ENCODE peak calls at places on chromosomes 1 and 21, in four cellular contexts. N is mucosa of descending colon, O is upper lobe of right lung, W is HepG2. Q is an unnamed sample.

GRCh38 chr1:193629875-193630274 is 443.5 kb upstream of the B3GALT2 start:
- DNase-seq in O (no peak), N (no peak), W (no peak), Q (no peak)

GRCh38 chr1:27471476-27471875 is 18.5 kb downstream of the WASF2 start:
- DNase-seq in W (no peak), N (no peak), O (no peak), Q (no peak)

GRCh38 chr1:203274603-203275381 is 30.5 kb upstream of the BTG2 start:
- DNase-seq in W (no peak), N (no peak), O (peak; percentile 43), Q (no peak)

GRCh38 chr1:217554849-217555248 is 76.0 kb downstream of the GPATCH2 start:
- DNase-seq in W (no peak), N (no peak), O (no peak), Q (no peak)

GRCh38 chr1:165595561-165595960 is 35.5 kb upstream of the MGST3 start:
- DNase-seq in W (no peak), N (no peak), O (no peak), Q (no peak)

GRCh38 chr1:109787211-109787844 is 23.6 kb upstream of the EPS8L3 start:
- DNase-seq in N (peak; percentile 40), W (no peak), O (peak; percentile 40), Q (peak; percentile 47)

GRCh38 chr1:84298336-84298687 is 3.2 kb upstream of the SAMD13 start:
- DNase-seq in W (no peak), N (peak; percentile 85), O (peak; percentile 80), Q (peak; percentile 79)

GRCh38 chr1:165688046-165688445 is 10.3 kb downstream of the ALDH9A1 start:
- DNase-seq in N (no peak), O (no peak), W (peak; percentile 60), Q (no peak)

GRCh38 chr1:35885961-35886558 is 3.1 kb downstream of the AGO1 start:
- DNase-seq in O (no peak), N (no peak), W (no peak), Q (no peak)

GRCh38 chr1:29567257-29567656 is 330.9 kb downstream of the PTPRU start:
- DNase-seq in O (no peak), N (no peak), W (no peak), Q (no peak)

GRCh38 chr1:156646738-156647211 is 4.9 kb downstream of the BCAN start:
- DNase-seq in W (no peak), N (no peak), O (no peak), Q (no peak)

GRCh38 chr1:196361112-196361714 is 247.0 kb downstream of the KCNT2 start:
- DNase-seq in W (peak; percentile 2), O (no peak), N (no peak), Q (no peak)

GRCh38 chr1:248918126-248918525 is 12.1 kb downstream of the PGBD2 start:
- DNase-seq in O (no peak), N (no peak), W (no peak), Q (no peak)

GRCh38 chr1:114342376-114342775 is 168.6 kb downstream of the TRIM33 start:
- DNase-seq in W (no peak), N (peak; percentile 63), O (no peak), Q (no peak)

GRCh38 chr1:147890177-147890790 is 12.3 kb upstream of the GJA8 start:
- DNase-seq in W (peak; percentile 30), N (peak; percentile 57), O (peak; percentile 89), Q (no peak)

GRCh38 chr1:30731109-30731805 is 7.9 kb upstream of the MATN1 start:
- DNase-seq in W (no peak), O (no peak), N (no peak), Q (no peak)

GRCh38 chr1:203174324-203174985 is 1.2 kb downstream of the MYBPH start:
- DNase-seq in O (no peak), N (no peak), W (no peak), Q (no peak)

GRCh38 chr1:201769072-201769471 is 59.9 kb upstream of the IPO9 start:
- DNase-seq in W (no peak), N (no peak), O (no peak), Q (no peak)

GRCh38 chr1:20729155-20729931 is 3.2 kb downstream of the SH2D5 start:
- DNase-seq in O (peak; percentile 49), N (no peak), W (no peak), Q (peak; percentile 79)

GRCh38 chr1:215749423-215749822 is 182.3 kb downstream of the KCTD3 start:
- DNase-seq in N (no peak), W (no peak), O (no peak), Q (no peak)

GRCh38 chr1:45400049-45400448 is 59.8 kb upstream of the MUTYH start:
- DNase-seq in W (no peak), N (no peak), O (no peak), Q (no peak)

GRCh38 chr1:186680031-186681012 is at the start of gene PTGS2:
- DNase-seq in N (peak; percentile 83), O (peak; percentile 93), W (no peak), Q (peak; percentile 91)

GRCh38 chr21:37642493-37642892 is 273.8 kb downstream of the KCNJ6 start:
- DNase-seq in O (no peak), W (peak; percentile 32), N (no peak), Q (no peak)

GRCh38 chr1:59100975-59101374 is 195.9 kb upstream of the FGGY start:
- DNase-seq in W (peak; percentile 22), O (no peak), N (no peak), Q (no peak)

GRCh38 chr1:186308264-186309060 is 66.6 kb downstream of the TPR start:
- DNase-seq in N (no peak), W (no peak), O (no peak), Q (no peak)

GRCh38 chr1:67135354-67135753 is 584 bp upstream of the C1orf141 start:
- DNase-seq in N (no peak), W (no peak), O (no peak), Q (no peak)
- TF ChIP-seq CTCF in N (no peak), W (no peak), O (no peak), Q (no peak)

GRCh38 chr1:2642560-2643413 is 10.0 kb upstream of the MMEL1 start:
- DNase-seq in O (peak; percentile 95), W (peak; percentile 86), N (peak; percentile 93), Q (no peak)
- TF ChIP-seq CTCF in O (peak; percentile 25), W (peak; percentile 50), N (no peak), Q (peak; percentile 23)

DNA sequence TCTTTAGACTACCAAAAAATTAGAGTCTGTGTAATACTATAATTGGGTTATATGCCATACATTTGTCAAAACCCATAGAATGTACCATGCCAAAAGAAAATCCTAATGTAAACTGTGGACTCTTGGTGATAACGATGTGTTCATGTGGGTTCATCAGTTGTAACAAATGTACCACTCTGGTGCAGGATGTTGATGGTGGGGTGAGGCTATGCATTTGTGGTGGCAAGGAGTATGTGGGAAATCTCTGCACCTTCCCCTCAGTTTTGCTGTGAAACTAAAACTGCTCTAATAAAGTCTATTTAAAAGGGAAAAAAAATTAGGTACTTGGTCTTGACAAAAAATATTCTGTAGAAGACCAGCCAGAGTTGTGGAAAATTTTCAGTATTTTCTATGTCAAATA is 43.4 kb downstream of the INKA2 start:
- DNase-seq in W (no peak), O (no peak), N (no peak), Q (no peak)
- TF ChIP-seq CTCF in W (no peak), O (no peak), N (no peak), Q (no peak)

DNA sequence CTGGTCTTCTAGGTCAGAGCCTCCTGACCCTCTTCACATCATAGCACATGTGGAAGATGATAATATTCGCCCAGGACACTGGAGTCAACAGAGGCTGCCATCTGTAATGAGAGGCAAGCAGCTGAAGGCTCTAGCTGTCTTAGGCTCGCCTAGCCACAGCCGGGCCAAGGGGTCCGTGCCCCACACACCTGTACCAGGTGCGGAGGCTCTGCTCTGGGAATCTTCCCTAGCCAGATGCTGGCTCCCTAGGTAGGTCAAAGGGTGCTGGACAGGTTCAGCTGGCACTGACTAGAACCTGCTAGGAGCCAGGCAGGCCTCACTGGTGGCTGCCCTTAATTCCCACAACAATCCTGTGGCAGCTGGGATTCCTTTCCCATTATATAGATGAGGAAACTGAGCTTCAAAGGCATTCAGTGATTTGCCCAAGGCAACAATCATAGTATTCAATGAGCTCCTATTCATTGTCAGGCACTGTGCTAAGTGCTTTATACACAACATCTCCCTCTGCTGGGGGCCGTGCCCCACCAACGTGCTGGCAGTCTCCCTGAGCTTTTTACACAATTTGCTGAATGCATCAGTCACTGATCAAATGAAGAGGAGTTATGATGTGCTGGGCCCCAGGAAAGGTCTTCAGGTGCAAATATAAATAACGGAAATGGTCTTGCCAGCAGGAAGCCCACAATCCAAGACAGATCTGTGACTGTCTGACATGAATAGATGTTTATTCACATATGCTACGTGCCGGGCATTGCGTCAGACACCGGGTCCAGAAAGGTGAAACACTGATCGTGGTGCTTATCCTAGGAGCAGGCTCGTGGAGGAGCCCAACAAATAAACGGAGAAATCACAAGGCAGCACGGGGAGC is 58.0 kb downstream of the DDX20 start:
- DNase-seq in O (no peak), W (peak; percentile 19), N (no peak), Q (no peak)
- TF ChIP-seq CTCF in O (no peak), W (peak; percentile 54), N (no peak), Q (peak; percentile 33)

Q was measured in chondrocyte.